ENCODE peak calls at places on chromosomes 5 and 9, in ten cellular contexts. One of them, this sample, is unnamed.

GRCh38 chr9:38065369-38066075 is 3.5 kb downstream of the SHB start:
- DNase-seq in prostate gland: no peak
- DNase-seq in upper lobe of left lung: no peak
- DNase-seq in HepG2: no peak
- DNase-seq in HCT116: no peak
- DNase-seq in spleen: no peak
- DNase-seq in A549: no peak
- DNase-seq in heart left ventricle: no peak
- DNase-seq in tibial nerve: no peak
- DNase-seq in transverse colon: no peak
- DNase-seq in this sample: no peak

GRCh38 chr5:116361171-116361967 is 213.3 kb downstream of the SEMA6A start:
- DNase-seq in A549: no peak
- DNase-seq in prostate gland: peak
- DNase-seq in tibial nerve: no peak
- DNase-seq in HepG2: no peak
- DNase-seq in transverse colon: peak
- DNase-seq in upper lobe of left lung: peak
- DNase-seq in spleen: peak
- DNase-seq in heart left ventricle: peak
- DNase-seq in HCT116: no peak
- DNase-seq in this sample: no peak

GRCh38 chr9:18672706-18673105 is 198.8 kb downstream of the ADAMTSL1 start:
- DNase-seq in tibial nerve: no peak
- DNase-seq in heart left ventricle: no peak
- DNase-seq in upper lobe of left lung: no peak
- DNase-seq in spleen: no peak
- DNase-seq in prostate gland: no peak
- DNase-seq in A549: no peak
- DNase-seq in HCT116: no peak
- DNase-seq in HepG2: no peak
- DNase-seq in transverse colon: no peak
- DNase-seq in this sample: no peak

GRCh38 chr5:32319392-32319791 is 6.7 kb upstream of the MTMR12 start:
- DNase-seq in tibial nerve: no peak
- DNase-seq in HCT116: no peak
- DNase-seq in spleen: no peak
- DNase-seq in upper lobe of left lung: no peak
- DNase-seq in transverse colon: no peak
- DNase-seq in prostate gland: no peak
- DNase-seq in A549: no peak
- DNase-seq in heart left ventricle: no peak
- DNase-seq in HepG2: peak
- DNase-seq in this sample: no peak

GRCh38 chr5:175561085-175561484 is 82.7 kb downstream of the SFXN1 start:
- DNase-seq in A549: no peak
- DNase-seq in HepG2: no peak
- DNase-seq in spleen: no peak
- DNase-seq in heart left ventricle: no peak
- DNase-seq in transverse colon: no peak
- DNase-seq in tibial nerve: no peak
- DNase-seq in HCT116: no peak
- DNase-seq in prostate gland: no peak
- DNase-seq in upper lobe of left lung: no peak
- DNase-seq in this sample: no peak

GRCh38 chr5:11072556-11072955 is 311.5 kb upstream of the DAP start:
- DNase-seq in prostate gland: no peak
- DNase-seq in A549: no peak
- DNase-seq in heart left ventricle: no peak
- DNase-seq in transverse colon: no peak
- DNase-seq in upper lobe of left lung: no peak
- DNase-seq in HCT116: no peak
- DNase-seq in HepG2: no peak
- DNase-seq in spleen: no peak
- DNase-seq in tibial nerve: no peak
- DNase-seq in this sample: no peak

GRCh38 chr5:144248015-144248414 is 77.3 kb downstream of the KCTD16 start:
- DNase-seq in HCT116: no peak
- DNase-seq in tibial nerve: no peak
- DNase-seq in heart left ventricle: no peak
- DNase-seq in HepG2: no peak
- DNase-seq in transverse colon: no peak
- DNase-seq in prostate gland: no peak
- DNase-seq in upper lobe of left lung: no peak
- DNase-seq in spleen: no peak
- DNase-seq in A549: no peak
- DNase-seq in this sample: no peak

GRCh38 chr5:3122216-3122615 is 370.7 kb upstream of the IRX2 start:
- DNase-seq in prostate gland: no peak
- DNase-seq in upper lobe of left lung: no peak
- DNase-seq in A549: no peak
- DNase-seq in HCT116: no peak
- DNase-seq in HepG2: no peak
- DNase-seq in tibial nerve: no peak
- DNase-seq in transverse colon: no peak
- DNase-seq in spleen: no peak
- DNase-seq in heart left ventricle: no peak
- DNase-seq in this sample: no peak

GRCh38 chr9:95207403-95207802 is 110.1 kb downstream of the FANCC start:
- DNase-seq in HepG2: no peak
- DNase-seq in prostate gland: no peak
- DNase-seq in tibial nerve: no peak
- DNase-seq in transverse colon: no peak
- DNase-seq in A549: no peak
- DNase-seq in upper lobe of left lung: no peak
- DNase-seq in spleen: no peak
- DNase-seq in HCT116: no peak
- DNase-seq in heart left ventricle: no peak
- DNase-seq in this sample: no peak

GRCh38 chr9:95204310-95204709 is 113.2 kb downstream of the FANCC start:
- DNase-seq in prostate gland: no peak
- DNase-seq in transverse colon: no peak
- DNase-seq in A549: no peak
- DNase-seq in HepG2: no peak
- DNase-seq in spleen: no peak
- DNase-seq in upper lobe of left lung: no peak
- DNase-seq in tibial nerve: no peak
- DNase-seq in heart left ventricle: no peak
- DNase-seq in HCT116: no peak
- DNase-seq in this sample: no peak

GRCh38 chr9:95204710-95205109 is 112.8 kb downstream of the FANCC start:
- DNase-seq in spleen: no peak
- DNase-seq in prostate gland: no peak
- DNase-seq in A549: no peak
- DNase-seq in transverse colon: no peak
- DNase-seq in heart left ventricle: no peak
- DNase-seq in HCT116: no peak
- DNase-seq in upper lobe of left lung: no peak
- DNase-seq in HepG2: no peak
- DNase-seq in tibial nerve: no peak
- DNase-seq in this sample: no peak

GRCh38 chr9:95202076-95202681 is 115.3 kb downstream of the FANCC start:
- DNase-seq in HepG2: no peak
- DNase-seq in spleen: no peak
- DNase-seq in tibial nerve: no peak
- DNase-seq in A549: no peak
- DNase-seq in HCT116: no peak
- DNase-seq in heart left ventricle: no peak
- DNase-seq in prostate gland: no peak
- DNase-seq in upper lobe of left lung: no peak
- DNase-seq in transverse colon: no peak
- DNase-seq in this sample: no peak

DNA sequence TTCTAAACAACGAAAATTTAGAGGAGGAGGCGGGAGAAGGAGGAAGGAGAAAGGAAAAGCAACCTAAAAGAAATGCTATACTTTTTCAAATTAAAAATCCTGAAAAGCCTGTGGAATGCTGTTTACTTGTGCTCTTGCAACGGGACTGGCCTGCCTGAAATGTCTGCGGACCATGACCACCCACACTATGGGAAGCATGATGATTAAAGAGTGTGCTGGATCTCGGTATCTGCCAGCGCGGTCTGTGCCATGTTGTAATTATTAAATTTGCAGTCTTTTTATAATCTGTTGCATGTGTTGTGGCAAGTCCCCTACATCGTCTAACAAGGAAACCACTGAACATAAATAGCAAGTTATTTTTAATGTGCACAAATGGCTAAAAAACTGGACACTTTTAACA is 111.4 kb downstream of the FANCC start:
- DNase-seq in prostate gland: no peak
- DNase-seq in spleen: no peak
- DNase-seq in upper lobe of left lung: no peak
- DNase-seq in transverse colon: no peak
- DNase-seq in A549: no peak
- DNase-seq in HCT116: no peak
- DNase-seq in heart left ventricle: no peak
- DNase-seq in HepG2: no peak
- DNase-seq in tibial nerve: no peak
- DNase-seq in this sample: no peak
- H3K27ac ChIP-seq in prostate gland: no peak
- H3K27ac ChIP-seq in spleen: no peak
- H3K27ac ChIP-seq in upper lobe of left lung: no peak
- H3K27ac ChIP-seq in transverse colon: no peak
- H3K27ac ChIP-seq in A549: no peak
- H3K27ac ChIP-seq in HCT116: no peak
- H3K27ac ChIP-seq in heart left ventricle: no peak
- H3K27ac ChIP-seq in HepG2: no peak
- H3K27ac ChIP-seq in tibial nerve: no peak
- H3K27ac ChIP-seq in this sample: no peak

GRCh38 chr5:181160144-181160754 is 12.9 kb downstream of the OR2V2 start:
- DNase-seq in transverse colon: peak
- DNase-seq in spleen: peak
- DNase-seq in tibial nerve: peak
- DNase-seq in HepG2: no peak
- DNase-seq in HCT116: no peak
- DNase-seq in upper lobe of left lung: no peak
- DNase-seq in heart left ventricle: no peak
- DNase-seq in A549: peak
- DNase-seq in prostate gland: no peak
- DNase-seq in this sample: no peak
- TF ChIP-seq POLR2A in transverse colon: no peak
- TF ChIP-seq POLR2A in spleen: no peak
- TF ChIP-seq POLR2A in tibial nerve: no peak
- TF ChIP-seq POLR2A in HepG2: no peak
- TF ChIP-seq POLR2A in HCT116: no peak
- TF ChIP-seq POLR2A in upper lobe of left lung: no peak
- TF ChIP-seq POLR2A in heart left ventricle: no peak
- TF ChIP-seq POLR2A in A549: peak
- TF ChIP-seq POLR2A in prostate gland: no peak
- TF ChIP-seq POLR2A in this sample: no peak

GRCh38 chr9:6128030-6128429 is 87.6 kb upstream of the IL33 start:
- DNase-seq in tibial nerve: no peak
- DNase-seq in HepG2: no peak
- DNase-seq in upper lobe of left lung: no peak
- DNase-seq in prostate gland: no peak
- DNase-seq in spleen: no peak
- DNase-seq in A549: no peak
- DNase-seq in transverse colon: no peak
- DNase-seq in HCT116: no peak
- DNase-seq in heart left ventricle: no peak
- DNase-seq in this sample: no peak

GRCh38 chr9:6134661-6135177 is 80.9 kb upstream of the IL33 start:
- DNase-seq in transverse colon: no peak
- DNase-seq in HepG2: no peak
- DNase-seq in HCT116: no peak
- DNase-seq in prostate gland: no peak
- DNase-seq in A549: no peak
- DNase-seq in tibial nerve: no peak
- DNase-seq in upper lobe of left lung: no peak
- DNase-seq in heart left ventricle: no peak
- DNase-seq in spleen: no peak
- DNase-seq in this sample: no peak

GRCh38 chr9:6133346-6134063 is 82.1 kb upstream of the IL33 start:
- DNase-seq in upper lobe of left lung: no peak
- DNase-seq in HepG2: no peak
- DNase-seq in prostate gland: no peak
- DNase-seq in HCT116: no peak
- DNase-seq in tibial nerve: no peak
- DNase-seq in heart left ventricle: no peak
- DNase-seq in spleen: no peak
- DNase-seq in A549: no peak
- DNase-seq in transverse colon: no peak
- DNase-seq in this sample: no peak

DNA sequence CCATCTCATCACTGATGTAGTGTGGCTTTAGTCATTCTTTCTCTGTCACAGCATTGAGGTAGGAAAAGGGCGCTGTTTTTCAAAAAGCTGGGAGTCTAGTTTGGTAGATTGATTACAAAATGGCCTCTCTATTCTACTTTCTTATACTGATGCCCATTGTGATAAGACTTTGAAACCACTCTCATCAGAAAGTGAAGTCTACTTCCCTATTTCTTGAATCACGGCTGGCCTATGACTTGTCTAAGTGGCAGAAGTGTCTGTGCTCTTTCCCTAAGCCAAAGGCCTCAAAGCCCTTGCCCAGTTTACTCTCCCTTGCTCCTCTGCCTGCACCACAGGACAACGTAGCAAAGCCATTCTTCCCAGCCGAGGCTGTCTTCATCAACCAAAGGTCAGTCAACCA is 83.0 kb upstream of the IL33 start:
- DNase-seq in upper lobe of left lung: no peak
- DNase-seq in transverse colon: no peak
- DNase-seq in prostate gland: no peak
- DNase-seq in heart left ventricle: no peak
- DNase-seq in A549: no peak
- DNase-seq in HepG2: no peak
- DNase-seq in tibial nerve: no peak
- DNase-seq in spleen: no peak
- DNase-seq in HCT116: no peak
- DNase-seq in this sample: no peak
- H3K27ac ChIP-seq in upper lobe of left lung: no peak
- H3K27ac ChIP-seq in transverse colon: no peak
- H3K27ac ChIP-seq in prostate gland: no peak
- H3K27ac ChIP-seq in heart left ventricle: no peak
- H3K27ac ChIP-seq in A549: no peak
- H3K27ac ChIP-seq in HepG2: no peak
- H3K27ac ChIP-seq in tibial nerve: no peak
- H3K27ac ChIP-seq in spleen: no peak
- H3K27ac ChIP-seq in HCT116: no peak
- H3K27ac ChIP-seq in this sample: no peak

DNA sequence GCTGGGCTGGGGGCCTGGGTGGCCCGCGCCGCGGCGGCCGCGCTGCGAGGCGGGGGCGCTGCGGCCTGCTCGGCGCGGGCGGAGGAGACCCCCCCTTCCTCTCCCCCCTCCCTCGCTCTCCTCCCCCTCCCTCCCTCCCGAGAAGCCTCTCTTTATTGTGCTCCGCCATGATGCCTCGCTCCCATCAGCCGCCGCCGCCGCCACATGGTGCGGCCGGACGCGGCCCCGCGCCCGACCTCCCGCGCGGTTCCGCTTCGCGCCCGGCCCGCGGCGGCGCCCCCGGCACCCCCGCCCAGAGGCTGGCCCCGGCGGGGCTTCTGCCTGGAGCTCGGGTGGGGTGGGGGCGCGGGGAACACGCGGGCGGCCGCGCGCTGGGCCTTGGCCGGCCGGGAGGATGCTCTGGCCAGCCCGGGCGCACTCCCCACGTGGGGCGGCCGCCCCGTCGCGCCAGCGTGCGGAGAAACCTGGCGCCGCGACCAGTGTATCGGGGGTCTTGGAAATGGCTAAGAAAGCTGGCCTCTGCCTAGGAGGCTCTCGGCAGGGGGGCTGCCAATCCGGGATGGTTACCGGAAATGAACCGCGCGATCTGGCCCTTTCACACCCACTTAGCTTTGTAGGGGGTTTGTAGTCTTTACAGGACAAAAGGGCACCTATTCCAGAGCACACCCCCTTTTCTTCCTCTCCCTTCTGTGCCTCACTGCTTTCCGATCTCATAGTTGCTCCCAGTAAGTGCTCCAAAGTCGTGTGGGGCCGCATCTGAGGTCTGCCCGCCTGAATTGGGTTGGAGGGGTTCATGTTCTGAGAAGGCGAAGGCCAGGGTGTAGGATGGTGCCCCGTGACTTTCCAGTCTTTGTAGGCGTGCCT is 1.0 kb downstream of the SET start:
- DNase-seq in transverse colon: peak
- DNase-seq in spleen: peak
- DNase-seq in A549: peak
- DNase-seq in tibial nerve: no peak
- DNase-seq in heart left ventricle: peak
- DNase-seq in prostate gland: peak
- DNase-seq in upper lobe of left lung: no peak
- DNase-seq in HCT116: no peak
- DNase-seq in HepG2: no peak
- DNase-seq in this sample: no peak
- TF ChIP-seq POLR2A in transverse colon: no peak
- TF ChIP-seq POLR2A in spleen: no peak
- TF ChIP-seq POLR2A in A549: no peak
- TF ChIP-seq POLR2A in tibial nerve: no peak
- TF ChIP-seq POLR2A in heart left ventricle: no peak
- TF ChIP-seq POLR2A in prostate gland: peak
- TF ChIP-seq POLR2A in upper lobe of left lung: no peak
- TF ChIP-seq POLR2A in HCT116: no peak
- TF ChIP-seq POLR2A in HepG2: no peak
- TF ChIP-seq POLR2A in this sample: no peak